ENCODE peak calls at places on chromosomes 16 and 17, in six cellular contexts. One of them, this sample, is unnamed.

GRCh38 chr17:19017804-19018599 is 13.4 kb upstream of the FAM83G start:
- DNase-seq in lung: no peak
- DNase-seq in fibroblast of lung: no peak
- DNase-seq in CD4-positive, CD25-positive, alpha-beta regulatory T cell: no peak
- DNase-seq in left ventricle myocardium inferior: no peak
- DNase-seq in CD4-positive, alpha-beta memory T cell: no peak
- DNase-seq in this sample: no peak

GRCh38 chr17:1399366-1399678 is 700 bp downstream of the YWHAE start:
- DNase-seq in lung: no peak
- DNase-seq in fibroblast of lung: no peak
- DNase-seq in CD4-positive, CD25-positive, alpha-beta regulatory T cell: no peak
- DNase-seq in left ventricle myocardium inferior: peak; percentile 60
- DNase-seq in CD4-positive, alpha-beta memory T cell: no peak
- DNase-seq in this sample: peak; percentile 28

GRCh38 chr17:74305865-74306654 is 20.0 kb upstream of the KIF19 start:
- DNase-seq in lung: no peak
- DNase-seq in fibroblast of lung: peak; percentile 45
- DNase-seq in CD4-positive, CD25-positive, alpha-beta regulatory T cell: no peak
- DNase-seq in left ventricle myocardium inferior: no peak
- DNase-seq in CD4-positive, alpha-beta memory T cell: no peak
- DNase-seq in this sample: no peak

GRCh38 chr17:77946900-77947643 is 11.4 kb upstream of the TNRC6C start:
- DNase-seq in lung: no peak
- DNase-seq in fibroblast of lung: no peak
- DNase-seq in CD4-positive, CD25-positive, alpha-beta regulatory T cell: no peak
- DNase-seq in left ventricle myocardium inferior: no peak
- DNase-seq in CD4-positive, alpha-beta memory T cell: no peak
- DNase-seq in this sample: no peak

GRCh38 chr17:44221072-44221861 is 1.8 kb upstream of the UBTF start:
- DNase-seq in lung: peak; percentile 68
- DNase-seq in fibroblast of lung: peak; percentile 86
- DNase-seq in CD4-positive, CD25-positive, alpha-beta regulatory T cell: peak; percentile 52
- DNase-seq in left ventricle myocardium inferior: peak; percentile 85
- DNase-seq in CD4-positive, alpha-beta memory T cell: peak; percentile 61
- DNase-seq in this sample: peak; percentile 36

GRCh38 chr16:70736454-70737376 is 50.9 kb upstream of the MTSS2 start:
- DNase-seq in lung: no peak
- DNase-seq in fibroblast of lung: no peak
- DNase-seq in CD4-positive, CD25-positive, alpha-beta regulatory T cell: no peak
- DNase-seq in left ventricle myocardium inferior: no peak
- DNase-seq in CD4-positive, alpha-beta memory T cell: no peak
- DNase-seq in this sample: no peak

GRCh38 chr16:57610611-57611010 is 17.8 kb upstream of the ADGRG1 start:
- DNase-seq in lung: no peak
- DNase-seq in fibroblast of lung: no peak
- DNase-seq in CD4-positive, CD25-positive, alpha-beta regulatory T cell: no peak
- DNase-seq in left ventricle myocardium inferior: no peak
- DNase-seq in CD4-positive, alpha-beta memory T cell: no peak
- DNase-seq in this sample: no peak

GRCh38 chr16:68786685-68787418 is 49.8 kb downstream of the CDH1 start:
- DNase-seq in lung: no peak
- DNase-seq in fibroblast of lung: peak; percentile 97
- DNase-seq in CD4-positive, CD25-positive, alpha-beta regulatory T cell: no peak
- DNase-seq in left ventricle myocardium inferior: no peak
- DNase-seq in CD4-positive, alpha-beta memory T cell: no peak
- DNase-seq in this sample: peak; percentile 67

GRCh38 chr17:55531053-55531728 is 19.9 kb upstream of the SMIM36 start:
- DNase-seq in lung: no peak
- DNase-seq in fibroblast of lung: no peak
- DNase-seq in CD4-positive, CD25-positive, alpha-beta regulatory T cell: no peak
- DNase-seq in left ventricle myocardium inferior: no peak
- DNase-seq in CD4-positive, alpha-beta memory T cell: no peak
- DNase-seq in this sample: no peak

GRCh38 chr16:81600275-81600674 is 155.7 kb downstream of the CMIP start:
- DNase-seq in lung: no peak
- DNase-seq in fibroblast of lung: peak; percentile 88
- DNase-seq in CD4-positive, CD25-positive, alpha-beta regulatory T cell: no peak
- DNase-seq in left ventricle myocardium inferior: no peak
- DNase-seq in CD4-positive, alpha-beta memory T cell: no peak
- DNase-seq in this sample: no peak

GRCh38 chr17:27552467-27552779 is 78.6 kb upstream of the LGALS9 start:
- DNase-seq in lung: no peak
- DNase-seq in fibroblast of lung: peak; percentile 65
- DNase-seq in CD4-positive, CD25-positive, alpha-beta regulatory T cell: no peak
- DNase-seq in left ventricle myocardium inferior: no peak
- DNase-seq in CD4-positive, alpha-beta memory T cell: no peak
- DNase-seq in this sample: no peak

GRCh38 chr16:24996301-24996700 is 18.9 kb downstream of the ARHGAP17 start:
- DNase-seq in lung: no peak
- DNase-seq in fibroblast of lung: no peak
- DNase-seq in CD4-positive, CD25-positive, alpha-beta regulatory T cell: no peak
- DNase-seq in left ventricle myocardium inferior: no peak
- DNase-seq in CD4-positive, alpha-beta memory T cell: no peak
- DNase-seq in this sample: no peak

GRCh38 chr17:19338031-19338990 is 24.2 kb downstream of the B9D1 start:
- DNase-seq in lung: peak; percentile 75
- DNase-seq in fibroblast of lung: peak; percentile 21
- DNase-seq in CD4-positive, CD25-positive, alpha-beta regulatory T cell: peak; percentile 48
- DNase-seq in left ventricle myocardium inferior: peak; percentile 63
- DNase-seq in CD4-positive, alpha-beta memory T cell: peak; percentile 61
- DNase-seq in this sample: peak; percentile 49

GRCh38 chr17:57599271-57600045 is 145.6 kb downstream of the CCDC182 start:
- DNase-seq in lung: no peak
- DNase-seq in fibroblast of lung: no peak
- DNase-seq in CD4-positive, CD25-positive, alpha-beta regulatory T cell: no peak
- DNase-seq in left ventricle myocardium inferior: no peak
- DNase-seq in CD4-positive, alpha-beta memory T cell: peak; percentile 29
- DNase-seq in this sample: no peak

GRCh38 chr17:39706921-39707337 is 7.1 kb downstream of the ERBB2 start:
- DNase-seq in lung: no peak
- DNase-seq in fibroblast of lung: no peak
- DNase-seq in CD4-positive, CD25-positive, alpha-beta regulatory T cell: no peak
- DNase-seq in left ventricle myocardium inferior: no peak
- DNase-seq in CD4-positive, alpha-beta memory T cell: peak; percentile 36
- DNase-seq in this sample: no peak

GRCh38 chr16:84603115-84603816 is 14.6 kb downstream of the COTL1 start:
- DNase-seq in lung: peak; percentile 76
- DNase-seq in fibroblast of lung: peak; percentile 98
- DNase-seq in CD4-positive, CD25-positive, alpha-beta regulatory T cell: no peak
- DNase-seq in left ventricle myocardium inferior: peak; percentile 76
- DNase-seq in CD4-positive, alpha-beta memory T cell: no peak
- DNase-seq in this sample: no peak

GRCh38 chr16:64440421-64440831 is 681.4 kb downstream of the CDH11 start:
- DNase-seq in lung: no peak
- DNase-seq in fibroblast of lung: peak; percentile 99
- DNase-seq in CD4-positive, CD25-positive, alpha-beta regulatory T cell: no peak
- DNase-seq in left ventricle myocardium inferior: no peak
- DNase-seq in CD4-positive, alpha-beta memory T cell: no peak
- DNase-seq in this sample: no peak

GRCh38 chr17:4771519-4772234 is at the start of gene TM4SF5:
- DNase-seq in lung: no peak
- DNase-seq in fibroblast of lung: no peak
- DNase-seq in CD4-positive, CD25-positive, alpha-beta regulatory T cell: no peak
- DNase-seq in left ventricle myocardium inferior: no peak
- DNase-seq in CD4-positive, alpha-beta memory T cell: no peak
- DNase-seq in this sample: no peak

GRCh38 chr16:63904182-63904581 is 1217.7 kb downstream of the CDH11 start:
- DNase-seq in lung: no peak
- DNase-seq in fibroblast of lung: no peak
- DNase-seq in CD4-positive, CD25-positive, alpha-beta regulatory T cell: no peak
- DNase-seq in left ventricle myocardium inferior: no peak
- DNase-seq in CD4-positive, alpha-beta memory T cell: no peak
- DNase-seq in this sample: no peak

GRCh38 chr16:66592241-66592640 is 12.3 kb upstream of the CMTM3 start:
- DNase-seq in lung: no peak
- DNase-seq in fibroblast of lung: no peak
- DNase-seq in CD4-positive, CD25-positive, alpha-beta regulatory T cell: no peak
- DNase-seq in left ventricle myocardium inferior: no peak
- DNase-seq in CD4-positive, alpha-beta memory T cell: no peak
- DNase-seq in this sample: no peak

GRCh38 chr17:31048780-31049179 is 46.0 kb upstream of the NF1 start:
- DNase-seq in lung: no peak
- DNase-seq in fibroblast of lung: peak; percentile 12
- DNase-seq in CD4-positive, CD25-positive, alpha-beta regulatory T cell: no peak
- DNase-seq in left ventricle myocardium inferior: no peak
- DNase-seq in CD4-positive, alpha-beta memory T cell: no peak
- DNase-seq in this sample: no peak

GRCh38 chr17:55547027-55547670 is 35.9 kb upstream of the SMIM36 start:
- DNase-seq in lung: no peak
- DNase-seq in fibroblast of lung: peak; percentile 54
- DNase-seq in CD4-positive, CD25-positive, alpha-beta regulatory T cell: no peak
- DNase-seq in left ventricle myocardium inferior: no peak
- DNase-seq in CD4-positive, alpha-beta memory T cell: no peak
- DNase-seq in this sample: no peak

GRCh38 chr17:79012563-79013134 is 3.1 kb upstream of the CANT1 start:
- DNase-seq in lung: no peak
- DNase-seq in fibroblast of lung: no peak
- DNase-seq in CD4-positive, CD25-positive, alpha-beta regulatory T cell: no peak
- DNase-seq in left ventricle myocardium inferior: no peak
- DNase-seq in CD4-positive, alpha-beta memory T cell: no peak
- DNase-seq in this sample: no peak

GRCh38 chr16:68417711-68418301 is 30.5 kb downstream of the SMPD3 start:
- DNase-seq in lung: peak; percentile 57
- DNase-seq in fibroblast of lung: peak; percentile 14
- DNase-seq in CD4-positive, CD25-positive, alpha-beta regulatory T cell: peak; percentile 46
- DNase-seq in left ventricle myocardium inferior: no peak
- DNase-seq in CD4-positive, alpha-beta memory T cell: peak; percentile 87
- DNase-seq in this sample: no peak

GRCh38 chr17:65674246-65675045 is 113.0 kb upstream of the AXIN2 start:
- DNase-seq in lung: no peak
- DNase-seq in fibroblast of lung: peak; percentile 44
- DNase-seq in CD4-positive, CD25-positive, alpha-beta regulatory T cell: no peak
- DNase-seq in left ventricle myocardium inferior: no peak
- DNase-seq in CD4-positive, alpha-beta memory T cell: no peak
- DNase-seq in this sample: no peak

GRCh38 chr16:11296706-11297491 is 15.8 kb upstream of the PRM1 start:
- DNase-seq in lung: no peak
- DNase-seq in fibroblast of lung: peak; percentile 56
- DNase-seq in CD4-positive, CD25-positive, alpha-beta regulatory T cell: no peak
- DNase-seq in left ventricle myocardium inferior: no peak
- DNase-seq in CD4-positive, alpha-beta memory T cell: no peak
- DNase-seq in this sample: no peak
- H3K27ac ChIP-seq in lung: no peak overlapping the region
- H3K27ac ChIP-seq in fibroblast of lung: no peak overlapping the region
- H3K27ac ChIP-seq in CD4-positive, CD25-positive, alpha-beta regulatory T cell: no peak overlapping the region
- H3K27ac ChIP-seq in left ventricle myocardium inferior: peak overlapping the region; percentile 80
- H3K27ac ChIP-seq in CD4-positive, alpha-beta memory T cell: no peak overlapping the region
- H3K27ac ChIP-seq in this sample: no peak overlapping the region

GRCh38 chr16:74865922-74866598 is 91.4 kb upstream of the FA2H start:
- DNase-seq in lung: no peak
- DNase-seq in fibroblast of lung: peak; percentile 86
- DNase-seq in CD4-positive, CD25-positive, alpha-beta regulatory T cell: no peak
- DNase-seq in left ventricle myocardium inferior: no peak
- DNase-seq in CD4-positive, alpha-beta memory T cell: no peak
- DNase-seq in this sample: no peak
- H3K27ac ChIP-seq in lung: no peak overlapping the region
- H3K27ac ChIP-seq in fibroblast of lung: no peak overlapping the region
- H3K27ac ChIP-seq in CD4-positive, CD25-positive, alpha-beta regulatory T cell: no peak overlapping the region
- H3K27ac ChIP-seq in left ventricle myocardium inferior: no peak overlapping the region
- H3K27ac ChIP-seq in CD4-positive, alpha-beta memory T cell: no peak overlapping the region
- H3K27ac ChIP-seq in this sample: no peak overlapping the region

DNA sequence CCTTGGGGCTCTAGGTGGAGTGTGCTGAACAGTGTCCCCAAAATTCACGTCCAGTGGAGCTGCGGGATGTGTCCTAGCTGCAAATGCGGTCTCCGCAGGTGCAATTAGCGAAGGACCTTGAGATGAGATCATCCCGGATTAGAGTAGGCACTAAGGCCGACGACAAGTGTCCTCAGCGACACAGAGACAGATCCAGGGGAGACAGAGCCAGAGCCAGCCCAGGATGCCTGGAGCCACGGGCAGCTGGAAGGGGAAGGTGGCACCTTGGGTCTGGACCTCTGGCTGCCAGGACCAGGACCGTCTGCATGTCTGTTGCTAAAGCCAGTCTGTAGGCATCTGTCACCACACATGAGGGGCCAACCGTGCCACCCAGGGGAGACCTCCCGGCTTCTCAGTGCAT is 24.5 kb downstream of the SLC7A5 start:
- DNase-seq in lung: no peak
- DNase-seq in fibroblast of lung: no peak
- DNase-seq in CD4-positive, CD25-positive, alpha-beta regulatory T cell: no peak
- DNase-seq in left ventricle myocardium inferior: no peak
- DNase-seq in CD4-positive, alpha-beta memory T cell: no peak
- DNase-seq in this sample: no peak
- H3K27ac ChIP-seq in lung: no peak overlapping the region
- H3K27ac ChIP-seq in fibroblast of lung: no peak overlapping the region
- H3K27ac ChIP-seq in CD4-positive, CD25-positive, alpha-beta regulatory T cell: no peak overlapping the region
- H3K27ac ChIP-seq in left ventricle myocardium inferior: no peak overlapping the region
- H3K27ac ChIP-seq in CD4-positive, alpha-beta memory T cell: no peak overlapping the region
- H3K27ac ChIP-seq in this sample: no peak overlapping the region

GRCh38 chr16:1195393-1195666 is 29.7 kb downstream of the TPSG1 start:
- DNase-seq in lung: no peak
- DNase-seq in fibroblast of lung: no peak
- DNase-seq in CD4-positive, CD25-positive, alpha-beta regulatory T cell: no peak
- DNase-seq in left ventricle myocardium inferior: no peak
- DNase-seq in CD4-positive, alpha-beta memory T cell: no peak
- DNase-seq in this sample: no peak

GRCh38 chr16:1193825-1194581 is 31.1 kb downstream of the TPSG1 start:
- DNase-seq in lung: no peak
- DNase-seq in fibroblast of lung: no peak
- DNase-seq in CD4-positive, CD25-positive, alpha-beta regulatory T cell: no peak
- DNase-seq in left ventricle myocardium inferior: no peak
- DNase-seq in CD4-positive, alpha-beta memory T cell: no peak
- DNase-seq in this sample: no peak

GRCh38 chr16:1196494-1196893 is 28.6 kb downstream of the TPSG1 start:
- DNase-seq in lung: no peak
- DNase-seq in fibroblast of lung: no peak
- DNase-seq in CD4-positive, CD25-positive, alpha-beta regulatory T cell: no peak
- DNase-seq in left ventricle myocardium inferior: no peak
- DNase-seq in CD4-positive, alpha-beta memory T cell: no peak
- DNase-seq in this sample: no peak

GRCh38 chr16:1193143-1193824 is 31.8 kb downstream of the TPSG1 start:
- DNase-seq in lung: no peak
- DNase-seq in fibroblast of lung: peak; percentile 10
- DNase-seq in CD4-positive, CD25-positive, alpha-beta regulatory T cell: no peak
- DNase-seq in left ventricle myocardium inferior: no peak
- DNase-seq in CD4-positive, alpha-beta memory T cell: no peak
- DNase-seq in this sample: no peak

DNA sequence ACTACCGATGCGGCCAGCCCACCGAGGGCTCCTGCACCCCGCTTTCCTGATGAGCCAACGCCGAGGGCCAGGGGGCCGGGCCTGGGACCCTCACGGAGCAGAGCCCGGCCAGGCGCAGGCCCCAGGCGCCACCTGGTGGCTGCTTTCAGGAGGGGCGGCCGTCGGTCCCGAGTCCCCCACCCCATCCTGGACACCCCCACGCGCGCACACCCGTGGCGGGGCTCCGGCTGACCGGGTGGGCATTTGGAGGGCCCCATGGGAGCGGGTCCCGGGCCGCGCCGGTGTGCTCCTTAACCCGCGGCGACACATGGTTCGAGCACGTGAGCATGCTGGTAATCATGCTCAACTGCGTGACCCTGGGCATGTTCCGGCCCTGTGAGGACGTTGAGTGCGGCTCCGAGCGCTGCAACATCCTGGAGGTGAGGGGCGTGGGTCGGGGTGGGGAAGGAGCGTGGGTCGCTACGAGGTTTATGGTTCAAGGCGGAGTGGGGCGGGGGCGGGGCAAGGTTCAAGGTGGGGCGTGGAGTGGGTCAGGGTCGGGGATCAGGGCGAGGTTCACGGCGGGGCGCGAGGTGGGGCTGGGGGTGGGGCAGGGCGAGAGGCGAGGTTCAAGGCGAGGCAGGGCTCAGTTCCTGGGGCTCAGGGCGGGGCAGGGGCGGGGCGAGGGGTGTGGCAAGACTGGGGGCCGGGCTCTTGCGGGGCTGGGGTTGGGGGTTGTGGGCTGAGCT is 30.2 kb downstream of the TPSG1 start:
- DNase-seq in lung: no peak
- DNase-seq in fibroblast of lung: no peak
- DNase-seq in CD4-positive, CD25-positive, alpha-beta regulatory T cell: no peak
- DNase-seq in left ventricle myocardium inferior: no peak
- DNase-seq in CD4-positive, alpha-beta memory T cell: no peak
- DNase-seq in this sample: no peak
- H3K27ac ChIP-seq in lung: no peak overlapping the region
- H3K27ac ChIP-seq in fibroblast of lung: no peak overlapping the region
- H3K27ac ChIP-seq in CD4-positive, CD25-positive, alpha-beta regulatory T cell: no peak overlapping the region
- H3K27ac ChIP-seq in left ventricle myocardium inferior: no peak overlapping the region
- H3K27ac ChIP-seq in CD4-positive, alpha-beta memory T cell: no peak overlapping the region
- H3K27ac ChIP-seq in this sample: no peak overlapping the region